ENCODE peak calls at places on chromosomes 11 and 22, in five cellular contexts. Z, L, D, E and F are unnamed samples.

GRCh38 chr11:623349-623869 is 1.3 kb downstream of the CDHR5 start:
- DNase-seq in Z (no peak), L (no peak), D (no peak), E (no peak), F (no peak)

GRCh38 chr11:20025331-20025840 is 134.9 kb downstream of the DBX1 start:
- DNase-seq in Z (no peak), L (no peak), D (no peak), E (no peak), F (no peak)

GRCh38 chr22:31344369-31345330 is 1.5 kb downstream of the PATZ1 start:
- DNase-seq in Z (peak; percentile 77), L (no peak), D (peak; percentile 19), E (peak; percentile 18), F (no peak)

GRCh38 chr11:45885274-45885920 is at the start of gene MAPK8IP1:
- DNase-seq in Z (no peak), L (peak; percentile 66), D (peak; percentile 34), E (peak; percentile 71), F (peak; percentile 49)

GRCh38 chr11:10480026-10480425 is 25.0 kb downstream of the AMPD3 start:
- DNase-seq in Z (no peak), L (no peak), D (no peak), E (no peak), F (no peak)

GRCh38 chr22:27879923-27880322 is 39.1 kb downstream of the PITPNB start:
- DNase-seq in Z (no peak), L (peak; percentile 19), D (no peak), E (no peak), F (peak; percentile 58)

GRCh38 chr22:32421484-32421883 is 9.4 kb upstream of the RTCB start:
- DNase-seq in Z (no peak), L (no peak), D (no peak), E (no peak), F (no peak)

GRCh38 chr22:45638197-45638596 is 33.4 kb upstream of the ATXN10 start:
- DNase-seq in Z (no peak), L (no peak), D (no peak), E (no peak), F (no peak)